ENCODE peak calls at places on chromosomes 16 and 17, in seven cellular contexts. One of them, this sample, is unnamed.

GRCh38 chr17:81434079-81434478 is 38.8 kb downstream of the BAHCC1 start:
- DNase-seq in H7: no peak
- DNase-seq in cardiac fibroblast: no peak
- DNase-seq in effector CD8-positive, alpha-beta T cell: no peak
- DNase-seq in GM12878: no peak
- DNase-seq in GM04504: no peak
- DNase-seq in tibial artery: no peak
- DNase-seq in this sample: no peak

GRCh38 chr16:58196898-58197313 is 1.0 kb downstream of the CSNK2A2 start:
- DNase-seq in H7: peak
- DNase-seq in cardiac fibroblast: peak
- DNase-seq in effector CD8-positive, alpha-beta T cell: no peak
- DNase-seq in GM12878: no peak
- DNase-seq in GM04504: no peak
- DNase-seq in tibial artery: no peak
- DNase-seq in this sample: no peak

GRCh38 chr17:39722965-39723848 is 7.1 kb downstream of the MIEN1 start:
- DNase-seq in H7: peak
- DNase-seq in cardiac fibroblast: no peak
- DNase-seq in effector CD8-positive, alpha-beta T cell: no peak
- DNase-seq in GM12878: no peak
- DNase-seq in GM04504: no peak
- DNase-seq in tibial artery: no peak
- DNase-seq in this sample: no peak

GRCh38 chr16:27706156-27706705 is 156.3 kb downstream of the KATNIP start:
- DNase-seq in H7: no peak
- DNase-seq in cardiac fibroblast: no peak
- DNase-seq in effector CD8-positive, alpha-beta T cell: no peak
- DNase-seq in GM12878: no peak
- DNase-seq in GM04504: no peak
- DNase-seq in tibial artery: peak
- DNase-seq in this sample: no peak

GRCh38 chr17:36928450-36929125 is 8.7 kb upstream of the LHX1 start:
- DNase-seq in H7: peak
- DNase-seq in cardiac fibroblast: no peak
- DNase-seq in effector CD8-positive, alpha-beta T cell: no peak
- DNase-seq in GM12878: no peak
- DNase-seq in GM04504: no peak
- DNase-seq in tibial artery: no peak
- DNase-seq in this sample: no peak

GRCh38 chr17:32111141-32111771 is 31.0 kb upstream of the RHOT1 start:
- DNase-seq in H7: peak
- DNase-seq in cardiac fibroblast: peak
- DNase-seq in effector CD8-positive, alpha-beta T cell: no peak
- DNase-seq in GM12878: no peak
- DNase-seq in GM04504: peak
- DNase-seq in tibial artery: peak
- DNase-seq in this sample: no peak

GRCh38 chr17:32852811-32853210 is 24.1 kb downstream of the MYO1D start:
- DNase-seq in H7: no peak
- DNase-seq in cardiac fibroblast: peak
- DNase-seq in effector CD8-positive, alpha-beta T cell: no peak
- DNase-seq in GM12878: no peak
- DNase-seq in GM04504: no peak
- DNase-seq in tibial artery: no peak
- DNase-seq in this sample: no peak

GRCh38 chr16:1364510-1364909 is 12.8 kb downstream of the GNPTG start:
- DNase-seq in H7: no peak
- DNase-seq in cardiac fibroblast: no peak
- DNase-seq in effector CD8-positive, alpha-beta T cell: no peak
- DNase-seq in GM12878: no peak
- DNase-seq in GM04504: no peak
- DNase-seq in tibial artery: no peak
- DNase-seq in this sample: no peak

GRCh38 chr17:43814714-43815113 is 18.2 kb downstream of the MPP3 start:
- DNase-seq in H7: no peak
- DNase-seq in cardiac fibroblast: peak
- DNase-seq in effector CD8-positive, alpha-beta T cell: no peak
- DNase-seq in GM12878: no peak
- DNase-seq in GM04504: peak
- DNase-seq in tibial artery: no peak
- DNase-seq in this sample: no peak

This sample was measured in GM12864.